ENCODE peak calls at places on chromosomes 6 and 20, in ten cellular contexts. U is left ventricle myocardium superior; X is fibroblast of the conjunctiva; P is GM13977; F is activated gamma-delta T cell treated with Interleukin-2 at 50 U/mL for 16 hours; T is HL-60; W is Calu3; S is activated CD4-positive, alpha-beta T cell treated with anti-CD3 and anti-CD28 coated beads for 4 hours; Z is T-helper 1 cell; A is retina. M is an unnamed sample.

GRCh38 chr20:46174469-46175126 is 56.5 kb downstream of the CD40 start:
- DNase-seq in P (peak), W (peak), A (peak), S (peak), U (peak), X (peak), F (peak), Z (peak), T (peak), M (peak)

GRCh38 chr6:158369241-158369640 is 57.0 kb downstream of the TULP4 start:
- DNase-seq in T (no peak), F (no peak), S (no peak), X (no peak), W (no peak), A (no peak), P (no peak), U (no peak), Z (no peak), M (no peak)

GRCh38 chr6:110414669-110415296 is 592 bp downstream of the DDO start:
- DNase-seq in Z (no peak), W (no peak), T (no peak), S (no peak), P (no peak), U (no peak), F (no peak), A (no peak), X (no peak), M (no peak)

GRCh38 chr6:87944541-87944954 is 103.1 kb upstream of the SPACA1 start:
- DNase-seq in T (no peak), U (peak), X (no peak), A (peak), S (no peak), W (peak), P (no peak), F (no peak), Z (no peak), M (peak)

GRCh38 chr6:101417899-101418298 is 24.4 kb downstream of the GRIK2 start:
- DNase-seq in Z (no peak), P (no peak), S (no peak), A (no peak), W (no peak), T (no peak), U (no peak), F (no peak), X (no peak), M (no peak)

GRCh38 chr6:139290787-139291294 is 957 bp downstream of the TXLNB start:
- DNase-seq in F (peak), P (peak), Z (peak), X (peak), W (no peak), A (no peak), T (peak), U (no peak), S (no peak), M (peak)

GRCh38 chr6:158409451-158409850 is 97.2 kb downstream of the TULP4 start:
- DNase-seq in A (no peak), Z (no peak), T (peak), F (no peak), W (no peak), U (peak), S (no peak), X (no peak), P (no peak), M (no peak)

GRCh38 chr20:53394433-53394832 is 199.2 kb downstream of the ZNF217 start:
- DNase-seq in S (no peak), Z (no peak), U (no peak), F (no peak), T (no peak), W (no peak), A (no peak), X (no peak), P (no peak), M (no peak)

M was measured in heart left ventricle.